ENCODE peak calls at places on chromosomes 5 and 9, in ten cellular contexts. One of them, this sample, is unnamed.

GRCh38 chr5:5278201-5278814 is 138.2 kb downstream of the ADAMTS16 start:
- DNase-seq in B cell: no peak
- DNase-seq in choroid plexus epithelial cell: no peak
- DNase-seq in posterior cingulate gyrus: no peak
- DNase-seq in HT-29: no peak
- DNase-seq in fibroblast of pulmonary artery: no peak
- DNase-seq in activated T-cell treated with anti-CD3 and anti-CD28 coated beads for 1 hour: no peak
- DNase-seq in vagina: no peak
- DNase-seq in RPMI7951: no peak
- DNase-seq in heart left ventricle: no peak
- DNase-seq in this sample: no peak

GRCh38 chr9:95313010-95313498 is 4.5 kb downstream of the FANCC start:
- DNase-seq in HT-29: peak
- DNase-seq in fibroblast of pulmonary artery: peak
- DNase-seq in posterior cingulate gyrus: peak
- DNase-seq in activated T-cell treated with anti-CD3 and anti-CD28 coated beads for 1 hour: no peak
- DNase-seq in heart left ventricle: peak
- DNase-seq in vagina: no peak
- DNase-seq in choroid plexus epithelial cell: peak
- DNase-seq in RPMI7951: peak
- DNase-seq in B cell: no peak
- DNase-seq in this sample: peak

GRCh38 chr5:145244788-145245187 is 590.4 kb downstream of the PRELID2 start:
- DNase-seq in fibroblast of pulmonary artery: peak
- DNase-seq in choroid plexus epithelial cell: peak
- DNase-seq in RPMI7951: no peak
- DNase-seq in HT-29: no peak
- DNase-seq in B cell: no peak
- DNase-seq in activated T-cell treated with anti-CD3 and anti-CD28 coated beads for 1 hour: no peak
- DNase-seq in vagina: no peak
- DNase-seq in heart left ventricle: no peak
- DNase-seq in posterior cingulate gyrus: no peak
- DNase-seq in this sample: no peak

GRCh38 chr5:33968133-33969005 is 16.1 kb downstream of the SLC45A2 start:
- DNase-seq in posterior cingulate gyrus: no peak
- DNase-seq in HT-29: no peak
- DNase-seq in vagina: no peak
- DNase-seq in heart left ventricle: no peak
- DNase-seq in RPMI7951: no peak
- DNase-seq in B cell: no peak
- DNase-seq in activated T-cell treated with anti-CD3 and anti-CD28 coated beads for 1 hour: no peak
- DNase-seq in fibroblast of pulmonary artery: peak
- DNase-seq in choroid plexus epithelial cell: peak
- DNase-seq in this sample: no peak

GRCh38 chr5:140292212-140293040 is 10.5 kb downstream of the PFDN1 start:
- DNase-seq in vagina: no peak
- DNase-seq in fibroblast of pulmonary artery: peak
- DNase-seq in choroid plexus epithelial cell: peak
- DNase-seq in activated T-cell treated with anti-CD3 and anti-CD28 coated beads for 1 hour: no peak
- DNase-seq in heart left ventricle: no peak
- DNase-seq in posterior cingulate gyrus: no peak
- DNase-seq in HT-29: no peak
- DNase-seq in B cell: no peak
- DNase-seq in RPMI7951: no peak
- DNase-seq in this sample: no peak

GRCh38 chr5:10854526-10855277 is 93.7 kb upstream of the DAP start:
- DNase-seq in B cell: no peak
- DNase-seq in HT-29: no peak
- DNase-seq in vagina: no peak
- DNase-seq in heart left ventricle: no peak
- DNase-seq in fibroblast of pulmonary artery: no peak
- DNase-seq in choroid plexus epithelial cell: peak
- DNase-seq in posterior cingulate gyrus: no peak
- DNase-seq in activated T-cell treated with anti-CD3 and anti-CD28 coated beads for 1 hour: no peak
- DNase-seq in RPMI7951: peak
- DNase-seq in this sample: no peak

GRCh38 chr5:23756779-23757178 is 249.4 kb downstream of the PRDM9 start:
- DNase-seq in vagina: no peak
- DNase-seq in B cell: no peak
- DNase-seq in fibroblast of pulmonary artery: no peak
- DNase-seq in choroid plexus epithelial cell: no peak
- DNase-seq in RPMI7951: no peak
- DNase-seq in posterior cingulate gyrus: no peak
- DNase-seq in heart left ventricle: no peak
- DNase-seq in activated T-cell treated with anti-CD3 and anti-CD28 coated beads for 1 hour: no peak
- DNase-seq in HT-29: no peak
- DNase-seq in this sample: no peak

GRCh38 chr9:70298245-70298771 is 39.5 kb downstream of the SMC5 start:
- DNase-seq in vagina: no peak
- DNase-seq in activated T-cell treated with anti-CD3 and anti-CD28 coated beads for 1 hour: no peak
- DNase-seq in heart left ventricle: no peak
- DNase-seq in RPMI7951: no peak
- DNase-seq in HT-29: no peak
- DNase-seq in posterior cingulate gyrus: no peak
- DNase-seq in B cell: no peak
- DNase-seq in fibroblast of pulmonary artery: no peak
- DNase-seq in choroid plexus epithelial cell: no peak
- DNase-seq in this sample: no peak

GRCh38 chr5:71816307-71816706 is 97.2 kb downstream of the CARTPT start:
- DNase-seq in RPMI7951: no peak
- DNase-seq in heart left ventricle: no peak
- DNase-seq in posterior cingulate gyrus: no peak
- DNase-seq in vagina: no peak
- DNase-seq in fibroblast of pulmonary artery: no peak
- DNase-seq in B cell: no peak
- DNase-seq in choroid plexus epithelial cell: no peak
- DNase-seq in activated T-cell treated with anti-CD3 and anti-CD28 coated beads for 1 hour: no peak
- DNase-seq in HT-29: peak
- DNase-seq in this sample: peak

GRCh38 chr5:172115541-172115982 is 72.5 kb downstream of the STK10 start:
- DNase-seq in heart left ventricle: no peak
- DNase-seq in fibroblast of pulmonary artery: no peak
- DNase-seq in activated T-cell treated with anti-CD3 and anti-CD28 coated beads for 1 hour: no peak
- DNase-seq in vagina: no peak
- DNase-seq in posterior cingulate gyrus: no peak
- DNase-seq in RPMI7951: no peak
- DNase-seq in HT-29: no peak
- DNase-seq in choroid plexus epithelial cell: no peak
- DNase-seq in B cell: no peak
- DNase-seq in this sample: no peak

GRCh38 chr5:2753452-2754409 is 2.3 kb upstream of the IRX2 start:
- DNase-seq in choroid plexus epithelial cell: no peak
- DNase-seq in posterior cingulate gyrus: no peak
- DNase-seq in activated T-cell treated with anti-CD3 and anti-CD28 coated beads for 1 hour: no peak
- DNase-seq in B cell: no peak
- DNase-seq in heart left ventricle: no peak
- DNase-seq in RPMI7951: no peak
- DNase-seq in fibroblast of pulmonary artery: no peak
- DNase-seq in HT-29: no peak
- DNase-seq in vagina: peak
- DNase-seq in this sample: no peak

GRCh38 chr9:129316281-129317030 is 138.4 kb upstream of the IER5L start:
- DNase-seq in B cell: no peak
- DNase-seq in HT-29: no peak
- DNase-seq in heart left ventricle: no peak
- DNase-seq in fibroblast of pulmonary artery: no peak
- DNase-seq in choroid plexus epithelial cell: no peak
- DNase-seq in vagina: peak
- DNase-seq in posterior cingulate gyrus: no peak
- DNase-seq in activated T-cell treated with anti-CD3 and anti-CD28 coated beads for 1 hour: no peak
- DNase-seq in RPMI7951: no peak
- DNase-seq in this sample: no peak

GRCh38 chr9:20981486-20981885 is 50.0 kb downstream of the HACD4 start:
- DNase-seq in vagina: no peak
- DNase-seq in activated T-cell treated with anti-CD3 and anti-CD28 coated beads for 1 hour: no peak
- DNase-seq in fibroblast of pulmonary artery: peak
- DNase-seq in HT-29: peak
- DNase-seq in posterior cingulate gyrus: no peak
- DNase-seq in choroid plexus epithelial cell: peak
- DNase-seq in RPMI7951: peak
- DNase-seq in B cell: no peak
- DNase-seq in heart left ventricle: no peak
- DNase-seq in this sample: peak

GRCh38 chr9:88238281-88238571 is 100.0 kb upstream of the SPATA31C2 start:
- DNase-seq in fibroblast of pulmonary artery: no peak
- DNase-seq in B cell: no peak
- DNase-seq in activated T-cell treated with anti-CD3 and anti-CD28 coated beads for 1 hour: no peak
- DNase-seq in HT-29: no peak
- DNase-seq in vagina: no peak
- DNase-seq in heart left ventricle: no peak
- DNase-seq in choroid plexus epithelial cell: no peak
- DNase-seq in posterior cingulate gyrus: no peak
- DNase-seq in RPMI7951: no peak
- DNase-seq in this sample: no peak

GRCh38 chr5:6396836-6397535 is 18.6 kb upstream of the MED10 start:
- DNase-seq in choroid plexus epithelial cell: no peak
- DNase-seq in activated T-cell treated with anti-CD3 and anti-CD28 coated beads for 1 hour: no peak
- DNase-seq in fibroblast of pulmonary artery: no peak
- DNase-seq in B cell: peak
- DNase-seq in HT-29: no peak
- DNase-seq in vagina: peak
- DNase-seq in posterior cingulate gyrus: no peak
- DNase-seq in RPMI7951: no peak
- DNase-seq in heart left ventricle: no peak
- DNase-seq in this sample: no peak

GRCh38 chr5:159410480-159410879 is 80.2 kb upstream of the IL12B start:
- DNase-seq in HT-29: no peak
- DNase-seq in choroid plexus epithelial cell: peak
- DNase-seq in fibroblast of pulmonary artery: no peak
- DNase-seq in heart left ventricle: no peak
- DNase-seq in activated T-cell treated with anti-CD3 and anti-CD28 coated beads for 1 hour: no peak
- DNase-seq in posterior cingulate gyrus: no peak
- DNase-seq in B cell: no peak
- DNase-seq in RPMI7951: no peak
- DNase-seq in vagina: no peak
- DNase-seq in this sample: no peak

GRCh38 chr5:157749462-157749799 is 5.9 kb downstream of the LSM11 start:
- DNase-seq in vagina: no peak
- DNase-seq in heart left ventricle: no peak
- DNase-seq in B cell: no peak
- DNase-seq in fibroblast of pulmonary artery: no peak
- DNase-seq in posterior cingulate gyrus: no peak
- DNase-seq in RPMI7951: no peak
- DNase-seq in HT-29: no peak
- DNase-seq in activated T-cell treated with anti-CD3 and anti-CD28 coated beads for 1 hour: no peak
- DNase-seq in choroid plexus epithelial cell: no peak
- DNase-seq in this sample: no peak

GRCh38 chr9:95696701-95697100 is 178.8 kb upstream of the ERCC6L2 start:
- DNase-seq in fibroblast of pulmonary artery: no peak
- DNase-seq in posterior cingulate gyrus: no peak
- DNase-seq in HT-29: peak
- DNase-seq in B cell: no peak
- DNase-seq in heart left ventricle: no peak
- DNase-seq in choroid plexus epithelial cell: no peak
- DNase-seq in activated T-cell treated with anti-CD3 and anti-CD28 coated beads for 1 hour: no peak
- DNase-seq in RPMI7951: no peak
- DNase-seq in vagina: no peak
- DNase-seq in this sample: no peak

GRCh38 chr9:101311759-101312420 is 72.9 kb downstream of the BAAT start:
- DNase-seq in B cell: no peak
- DNase-seq in heart left ventricle: no peak
- DNase-seq in choroid plexus epithelial cell: peak
- DNase-seq in vagina: no peak
- DNase-seq in HT-29: peak
- DNase-seq in RPMI7951: peak
- DNase-seq in activated T-cell treated with anti-CD3 and anti-CD28 coated beads for 1 hour: no peak
- DNase-seq in fibroblast of pulmonary artery: peak
- DNase-seq in posterior cingulate gyrus: no peak
- DNase-seq in this sample: peak

GRCh38 chr5:175737481-175737880 is 79.6 kb downstream of the HRH2 start:
- DNase-seq in posterior cingulate gyrus: no peak
- DNase-seq in RPMI7951: no peak
- DNase-seq in B cell: no peak
- DNase-seq in activated T-cell treated with anti-CD3 and anti-CD28 coated beads for 1 hour: no peak
- DNase-seq in heart left ventricle: no peak
- DNase-seq in HT-29: no peak
- DNase-seq in choroid plexus epithelial cell: no peak
- DNase-seq in fibroblast of pulmonary artery: no peak
- DNase-seq in vagina: no peak
- DNase-seq in this sample: no peak

GRCh38 chr5:151078490-151079262 is 2.2 kb downstream of the TNIP1 start:
- DNase-seq in choroid plexus epithelial cell: no peak
- DNase-seq in RPMI7951: no peak
- DNase-seq in fibroblast of pulmonary artery: no peak
- DNase-seq in heart left ventricle: no peak
- DNase-seq in posterior cingulate gyrus: no peak
- DNase-seq in B cell: peak
- DNase-seq in HT-29: no peak
- DNase-seq in vagina: no peak
- DNase-seq in activated T-cell treated with anti-CD3 and anti-CD28 coated beads for 1 hour: peak
- DNase-seq in this sample: no peak

GRCh38 chr9:90300901-90301688 is 341.5 kb downstream of the DIRAS2 start:
- DNase-seq in heart left ventricle: peak
- DNase-seq in B cell: no peak
- DNase-seq in choroid plexus epithelial cell: peak
- DNase-seq in activated T-cell treated with anti-CD3 and anti-CD28 coated beads for 1 hour: no peak
- DNase-seq in HT-29: peak
- DNase-seq in RPMI7951: peak
- DNase-seq in vagina: no peak
- DNase-seq in fibroblast of pulmonary artery: peak
- DNase-seq in posterior cingulate gyrus: peak
- DNase-seq in this sample: peak

GRCh38 chr5:156361451-156362109 is 34.6 kb downstream of the SGCD start:
- DNase-seq in RPMI7951: no peak
- DNase-seq in vagina: no peak
- DNase-seq in posterior cingulate gyrus: no peak
- DNase-seq in heart left ventricle: no peak
- DNase-seq in choroid plexus epithelial cell: no peak
- DNase-seq in HT-29: no peak
- DNase-seq in B cell: no peak
- DNase-seq in activated T-cell treated with anti-CD3 and anti-CD28 coated beads for 1 hour: no peak
- DNase-seq in fibroblast of pulmonary artery: no peak
- DNase-seq in this sample: no peak

GRCh38 chr9:23039402-23039801 is 592.8 kb downstream of the DMRTA1 start:
- DNase-seq in activated T-cell treated with anti-CD3 and anti-CD28 coated beads for 1 hour: no peak
- DNase-seq in vagina: no peak
- DNase-seq in heart left ventricle: no peak
- DNase-seq in choroid plexus epithelial cell: no peak
- DNase-seq in RPMI7951: no peak
- DNase-seq in posterior cingulate gyrus: no peak
- DNase-seq in HT-29: no peak
- DNase-seq in fibroblast of pulmonary artery: no peak
- DNase-seq in B cell: no peak
- DNase-seq in this sample: no peak

GRCh38 chr5:1231354-1231905 is 6.2 kb downstream of the SLC6A18 start:
- DNase-seq in activated T-cell treated with anti-CD3 and anti-CD28 coated beads for 1 hour: no peak
- DNase-seq in vagina: no peak
- DNase-seq in posterior cingulate gyrus: no peak
- DNase-seq in HT-29: no peak
- DNase-seq in fibroblast of pulmonary artery: no peak
- DNase-seq in choroid plexus epithelial cell: no peak
- DNase-seq in B cell: no peak
- DNase-seq in heart left ventricle: no peak
- DNase-seq in RPMI7951: no peak
- DNase-seq in this sample: no peak

GRCh38 chr5:140868721-140869554 is at the start of gene PCDHA11:
- DNase-seq in activated T-cell treated with anti-CD3 and anti-CD28 coated beads for 1 hour: no peak
- DNase-seq in HT-29: peak
- DNase-seq in posterior cingulate gyrus: no peak
- DNase-seq in choroid plexus epithelial cell: no peak
- DNase-seq in B cell: no peak
- DNase-seq in heart left ventricle: no peak
- DNase-seq in fibroblast of pulmonary artery: no peak
- DNase-seq in RPMI7951: peak
- DNase-seq in vagina: no peak
- DNase-seq in this sample: no peak

GRCh38 chr9:84123648-84124406 is 143.2 kb downstream of the RMI1 start:
- DNase-seq in vagina: no peak
- DNase-seq in fibroblast of pulmonary artery: no peak
- DNase-seq in B cell: no peak
- DNase-seq in HT-29: no peak
- DNase-seq in posterior cingulate gyrus: no peak
- DNase-seq in choroid plexus epithelial cell: no peak
- DNase-seq in heart left ventricle: no peak
- DNase-seq in activated T-cell treated with anti-CD3 and anti-CD28 coated beads for 1 hour: no peak
- DNase-seq in RPMI7951: no peak
- DNase-seq in this sample: no peak

GRCh38 chr5:73121109-73121443 is 701 bp downstream of the TMEM171 start:
- DNase-seq in vagina: no peak
- DNase-seq in choroid plexus epithelial cell: peak
- DNase-seq in B cell: no peak
- DNase-seq in RPMI7951: peak
- DNase-seq in posterior cingulate gyrus: no peak
- DNase-seq in fibroblast of pulmonary artery: peak
- DNase-seq in activated T-cell treated with anti-CD3 and anti-CD28 coated beads for 1 hour: no peak
- DNase-seq in heart left ventricle: no peak
- DNase-seq in HT-29: no peak
- DNase-seq in this sample: no peak

This sample was measured in PC-9.